ENCODE peak calls at places on chromosomes 4 and X, in seven cellular contexts. V, R, G, B, Q, H and T are unnamed samples. For H3K4me1, the result is how much of the 10 kb centered on the place peaks cover.

GRCh38 chr4:76569695-76570094 is 134.7 kb downstream of the SHROOM3 start:
- DNase-seq in Q (no peak), R (no peak), V (no peak), B (no peak), G (no peak), H (no peak), T (no peak)

GRCh38 chrX:37961118-37961517 is 45.2 kb upstream of the SYTL5 start:
- DNase-seq in Q (no peak), B (no peak), R (no peak), H (no peak), V (no peak), G (no peak), T (no peak)

GRCh38 chrX:119512145-119512800 is 44.0 kb downstream of the SLC25A5 start:
- DNase-seq in R (peak), V (peak), H (peak), G (peak), Q (no peak), B (peak), T (peak)

GRCh38 chr4:95129708-95130343 is 372.1 kb downstream of the BMPR1B start:
- DNase-seq in Q (no peak), R (peak), G (peak), V (peak), B (no peak), H (no peak), T (no peak)

GRCh38 chrX:150446995-150447394 is 83.9 kb downstream of the MAMLD1 start:
- DNase-seq in H (no peak), V (no peak), Q (no peak), R (no peak), G (peak), B (no peak), T (no peak)

GRCh38 chrX:96424007-96424406 is 260.6 kb upstream of the DIAPH2 start:
- DNase-seq in R (no peak), Q (no peak), V (peak), B (no peak), G (no peak), H (no peak), T (no peak)

GRCh38 chr4:155047755-155048154 is 160.7 kb upstream of the NPY2R start:
- DNase-seq in V (no peak), Q (no peak), H (no peak), B (no peak), G (peak), R (no peak), T (no peak)

GRCh38 chr4:168139336-168139735 is 47.0 kb downstream of the ANXA10 start:
- DNase-seq in Q (no peak), G (peak), B (no peak), R (no peak), H (no peak), V (peak), T (no peak)

GRCh38 chrX:110062919-110063318 is 60.0 kb downstream of the TMEM164 start:
- DNase-seq in H (no peak), B (no peak), V (no peak), G (no peak), Q (no peak), R (no peak), T (no peak)

GRCh38 chr4:13484045-13484748 is at the start of gene RAB28:
- DNase-seq in R (peak), B (peak), H (peak), V (peak), G (peak), Q (peak), T (peak)

GRCh38 chr4:153489856-153490558 is 23.8 kb downstream of the TMEM131L start:
- DNase-seq in G (peak), V (no peak), H (no peak), R (no peak), B (no peak), Q (no peak), T (no peak)

GRCh38 chrX:49922291-49923241 is at the start of gene CLCN5:
- DNase-seq in H (peak), V (peak), G (peak), R (peak), Q (peak), B (peak), T (peak)

GRCh38 chr4:38283724-38284123 is 323.5 kb downstream of the PTTG2 start:
- DNase-seq in B (no peak), R (no peak), Q (no peak), H (no peak), V (no peak), G (no peak), T (no peak)

GRCh38 chrX:11949291-11949690 is 189.0 kb upstream of the FRMPD4 start:
- DNase-seq in Q (no peak), V (no peak), G (no peak), R (no peak), H (no peak), B (no peak), T (no peak)

GRCh38 chr4:51932261-51932660 is 87.9 kb downstream of the LRRC66 start:
- DNase-seq in B (no peak), G (no peak), Q (no peak), V (no peak), R (peak), H (no peak), T (no peak)

GRCh38 chr4:129561886-129562285 is 465.9 kb downstream of the C4orf33 start:
- DNase-seq in G (no peak), H (no peak), B (no peak), Q (no peak), R (no peak), V (peak), T (no peak)

GRCh38 chrX:134932528-134933217 is 58.1 kb upstream of the SMIM10 start:
- DNase-seq in R (no peak), G (peak), H (no peak), Q (no peak), V (peak), B (no peak), T (no peak)

GRCh38 chrX:9668537-9668936 is 97.1 kb downstream of the GPR143 start:
- DNase-seq in G (peak), B (no peak), R (no peak), V (peak), Q (no peak), H (no peak), T (no peak)

GRCh38 chr4:73446336-73446938 is 10.4 kb downstream of the AFP start:
- DNase-seq in H (peak), G (peak), R (no peak), V (peak), Q (no peak), B (peak), T (no peak)

GRCh38 chrX:104391905-104392304 is 137.2 kb upstream of the ESX1 start:
- DNase-seq in G (no peak), V (no peak), H (no peak), R (no peak), Q (no peak), B (no peak), T (no peak)

GRCh38 chr4:48785302-48785701 is 5.2 kb upstream of the FRYL start:
- DNase-seq in H (no peak), Q (no peak), B (no peak), G (no peak), V (no peak), R (no peak), T (no peak)

GRCh38 chr4:98203406-98204235 is 57.6 kb upstream of the RAP1GDS1 start:
- DNase-seq in G (no peak), Q (no peak), B (no peak), R (no peak), V (no peak), H (peak), T (no peak)

GRCh38 chr4:53932784-53933183 is 131.6 kb downstream of the CHIC2 start:
- DNase-seq in B (no peak), Q (no peak), V (no peak), H (no peak), G (peak), R (no peak), T (no peak)

GRCh38 chrX:140505421-140506337 is 810 bp upstream of the SOX3 start:
- DNase-seq in V (no peak), B (no peak), Q (no peak), H (no peak), R (no peak), G (no peak), T (no peak)

GRCh38 chr4:100984901-100985300 is 362.4 kb downstream of the PPP3CA start:
- DNase-seq in R (no peak), Q (no peak), B (no peak), H (no peak), V (no peak), G (peak), T (no peak)

GRCh38 chr4:1792158-1792831 is 798 bp upstream of the FGFR3 start:
- DNase-seq in V (no peak), B (no peak), R (no peak), G (no peak), H (no peak), Q (no peak), T (no peak)

GRCh38 chr4:1793496-1793840 is 375 bp downstream of the FGFR3 start:
- DNase-seq in B (no peak), V (peak), Q (no peak), G (no peak), R (peak), H (peak), T (peak)

GRCh38 chr4:1793940-1794808 is 1.1 kb downstream of the FGFR3 start:
- DNase-seq in V (peak), B (no peak), G (no peak), Q (no peak), H (peak), R (no peak), T (peak)

GRCh38 chr4:1794809-1795303 is 1.8 kb downstream of the FGFR3 start:
- DNase-seq in R (no peak), V (no peak), B (no peak), Q (no peak), H (peak), G (no peak), T (no peak)

DNA sequence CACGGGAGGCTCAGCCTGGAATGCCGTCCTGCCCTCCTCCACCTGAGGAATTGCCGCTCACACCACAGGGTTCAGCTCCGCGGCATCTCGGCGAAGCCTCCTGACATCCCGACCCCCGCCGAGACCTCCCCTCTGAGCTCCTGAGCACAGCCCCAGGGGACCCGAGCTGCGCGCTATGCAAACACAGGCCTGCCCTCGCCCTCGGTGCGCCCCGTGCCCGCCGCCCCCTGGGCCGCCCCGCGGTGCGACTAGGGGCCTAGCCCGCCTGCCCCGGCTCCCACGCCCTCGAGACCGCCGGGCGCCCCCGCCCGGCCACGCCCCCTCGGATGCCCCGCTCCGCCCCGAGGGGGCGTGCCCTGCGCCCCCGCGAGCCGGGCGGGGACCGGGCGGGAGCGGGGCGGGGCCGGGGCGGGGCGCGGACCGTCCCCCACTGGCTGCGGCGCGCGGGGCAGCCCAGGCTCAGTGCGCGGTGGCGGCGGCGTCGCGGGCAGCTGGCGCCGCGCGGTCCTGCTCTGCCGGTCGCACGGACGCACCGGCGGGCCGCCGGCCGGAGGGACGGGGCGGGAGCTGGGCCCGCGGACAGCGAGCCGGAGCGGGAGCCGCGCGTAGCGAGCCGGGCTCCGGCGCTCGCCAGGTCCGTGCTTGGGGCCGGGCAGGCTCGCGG is at the start of gene FGFR3:
- DNase-seq in V (peak), Q (no peak), B (no peak), H (peak), R (peak), G (no peak), T (peak)
- H3K4me3 ChIP-seq in V (peak), Q (peak), B (no peak), H (peak), R (peak), G (peak), T (peak)

GRCh38 chr4:87042986-87043820 is 108.4 kb downstream of the AFF1 start:
- DNase-seq in Q (no peak), G (no peak), H (no peak), B (no peak), R (no peak), V (no peak), T (no peak)

GRCh38 chr4:87042221-87042620 is 107.4 kb downstream of the AFF1 start:
- DNase-seq in B (no peak), R (no peak), G (no peak), H (no peak), V (no peak), Q (no peak), T (no peak)

GRCh38 chr4:87046111-87046510 is 111.3 kb downstream of the AFF1 start:
- DNase-seq in R (no peak), V (no peak), H (no peak), B (no peak), G (peak), Q (no peak), T (no peak)

GRCh38 chr4:87045659-87046058 is 110.8 kb downstream of the AFF1 start:
- DNase-seq in Q (no peak), G (no peak), V (no peak), B (no peak), H (no peak), R (no peak), T (no peak)

DNA sequence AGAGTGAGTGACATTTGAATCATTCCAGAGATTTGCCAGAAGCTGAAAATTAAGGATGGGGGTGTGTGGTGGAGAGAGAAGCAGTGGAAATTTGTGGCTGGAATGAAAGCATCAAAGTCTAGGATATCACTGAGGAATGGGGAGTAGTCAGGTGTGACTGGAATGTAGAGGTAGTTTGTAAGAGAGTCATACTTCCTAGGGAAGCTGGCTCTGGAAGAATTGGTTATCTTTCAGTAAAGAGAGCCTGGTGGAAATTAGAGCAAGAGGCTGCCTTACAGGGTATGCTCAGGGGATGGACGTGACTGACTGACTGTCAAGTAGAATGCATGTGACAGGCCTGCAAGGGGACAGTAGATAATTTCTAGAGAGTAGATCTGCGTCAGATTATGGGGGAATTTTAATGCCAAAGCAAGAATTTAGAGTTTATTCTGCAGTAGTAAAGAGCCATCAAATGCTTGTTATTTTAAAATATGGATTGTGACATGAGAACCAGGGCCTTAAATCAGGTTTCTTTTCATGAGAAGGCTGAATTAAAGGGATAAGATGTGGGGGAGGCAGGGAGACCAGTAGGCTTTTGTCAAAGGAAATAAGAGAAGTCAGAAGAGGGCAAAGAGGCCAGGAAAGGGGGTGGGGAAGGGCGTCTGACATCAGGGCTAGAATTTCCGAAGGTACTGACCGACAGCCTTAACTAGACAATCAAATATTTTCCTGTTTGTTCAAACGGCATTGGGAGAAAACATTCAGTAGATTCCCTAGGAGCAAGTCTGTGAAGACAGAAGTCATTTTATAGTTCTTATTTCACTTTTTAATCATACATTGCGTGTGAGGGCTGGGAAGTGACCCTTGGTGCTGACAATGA is 109.9 kb downstream of the AFF1 start:
- DNase-seq in H (no peak), R (peak), Q (no peak), B (no peak), G (no peak), V (no peak), T (no peak)
- H3K4me1 ChIP-seq in H (half or more), R (half or more), Q (under half), B (under half), G (under half), V (under half), T (under half)

GRCh38 chr4:125719987-125720386 is 405.2 kb downstream of the FAT4 start:
- DNase-seq in G (peak), V (peak), Q (no peak), H (no peak), R (no peak), B (no peak), T (no peak)
- H3K4me3 ChIP-seq in G (no peak), V (no peak), Q (no peak), H (no peak), R (no peak), B (no peak), T (no peak)

DNA sequence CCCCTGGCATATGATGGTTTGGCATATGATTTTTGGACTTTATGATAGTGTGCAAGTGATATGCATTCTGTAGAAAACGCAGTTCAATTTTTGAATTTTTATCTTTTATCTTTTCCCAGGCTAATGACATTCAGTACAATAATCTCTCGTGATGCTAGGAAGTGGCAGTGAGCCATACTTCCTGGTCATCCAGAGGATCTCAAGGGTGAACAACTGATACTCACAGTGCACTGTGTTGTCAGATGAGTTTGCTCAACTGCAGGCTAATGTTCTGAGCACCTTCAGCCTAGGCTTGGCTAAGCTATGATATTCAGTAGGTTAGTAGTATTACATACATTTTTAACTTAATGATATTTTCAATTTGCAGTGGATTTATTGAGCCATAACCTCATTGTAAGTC is 405.3 kb downstream of the PCDH7 start:
- DNase-seq in B (no peak), Q (no peak), V (no peak), G (no peak), H (no peak), R (no peak), T (no peak)
- H3K4me1 ChIP-seq in B (under half), Q (under half), V (under half), G (under half), H (under half), R (under half), T (under half)

GRCh38 chr4:55866290-55866907 is 13.0 kb downstream of the EXOC1 start:
- DNase-seq in B (no peak), H (no peak), V (peak), R (no peak), Q (no peak), G (peak), T (no peak)
- H3K4me3 ChIP-seq in B (no peak), H (no peak), V (no peak), R (no peak), Q (no peak), G (no peak), T (no peak)

DNA sequence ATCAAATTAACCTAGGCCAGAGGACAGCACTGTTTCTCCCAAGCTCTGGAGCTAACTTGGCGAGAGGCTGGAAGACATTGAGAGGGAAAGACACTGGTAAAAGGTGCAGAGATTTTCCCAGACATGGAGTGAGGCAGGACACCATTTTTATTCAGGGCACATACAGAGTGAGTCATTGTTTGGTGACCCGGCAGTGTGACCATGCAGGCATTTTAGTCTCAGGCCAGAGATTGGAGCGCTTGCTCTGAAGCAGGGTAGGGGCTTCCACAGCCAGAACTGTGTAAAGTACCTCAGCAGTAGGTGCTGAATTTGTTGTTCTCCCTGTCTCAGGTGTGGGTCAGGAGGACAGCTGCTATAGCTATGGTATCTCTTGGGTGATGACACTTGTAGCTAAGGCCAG is 79.6 kb upstream of the ATP8A1 start:
- DNase-seq in G (no peak), R (no peak), H (no peak), Q (no peak), B (no peak), V (no peak), T (no peak)
- H3K4me1 ChIP-seq in G (under half), R (under half), H (under half), Q (under half), B (under half), V (under half), T (under half)

DNA sequence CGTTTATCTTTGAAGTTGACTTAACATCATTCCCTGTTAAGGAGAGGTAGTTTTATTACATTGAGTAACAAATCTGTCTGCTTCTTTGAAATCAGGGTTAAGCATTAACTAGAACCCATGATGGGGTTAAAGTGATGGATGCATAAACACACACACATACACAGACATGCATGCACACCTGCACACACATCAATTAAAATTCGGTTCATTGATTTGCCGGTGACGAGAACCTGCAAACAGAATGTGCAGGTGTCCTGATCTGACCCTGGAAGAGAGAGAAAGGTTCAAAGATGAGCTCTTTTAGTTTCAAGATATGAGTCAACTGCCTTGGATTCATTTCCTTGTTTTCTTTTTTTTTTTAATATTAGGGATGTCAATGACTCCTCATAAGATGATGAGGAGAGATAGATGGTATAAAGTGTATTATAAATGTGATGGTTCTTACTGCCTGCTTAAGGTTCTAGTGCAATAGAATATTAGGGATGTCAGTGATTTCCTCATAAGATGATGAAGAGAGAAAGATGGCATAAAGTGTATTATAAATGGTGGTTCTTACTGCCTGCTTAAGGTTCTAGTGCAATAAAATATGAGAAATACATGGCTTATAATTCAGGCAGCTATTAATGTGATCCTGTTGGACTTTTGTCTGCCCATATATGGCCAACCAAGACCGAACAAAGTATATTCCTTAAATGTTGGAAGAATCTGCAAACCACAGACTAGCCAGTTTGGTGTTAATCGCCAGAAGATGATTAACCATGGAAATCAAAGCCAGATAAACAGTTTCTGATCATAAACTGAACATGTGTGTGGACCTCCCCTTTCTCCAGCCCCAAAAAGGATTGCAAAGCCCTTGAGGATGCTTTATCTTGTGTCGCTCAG is 14.1 kb upstream of the CD99 start:
- DNase-seq in R (no peak), V (no peak), H (no peak), G (no peak), Q (no peak), B (no peak), T (no peak)
- H3K4me3 ChIP-seq in R (no peak), V (no peak), H (no peak), G (no peak), Q (no peak), B (no peak), T (no peak)

GRCh38 chrX:78313526-78313925 is 13.9 kb downstream of the CYSLTR1 start:
- DNase-seq in G (no peak), Q (no peak), B (no peak), H (no peak), R (no peak), V (no peak), T (no peak)
- H3K4me1 ChIP-seq in G (under half), Q (under half), B (under half), H (under half), R (under half), V (under half), T (under half)